ENCODE peak calls at places on chromosomes 11 and 22, in five cellular contexts. One of them, this sample, is unnamed.

GRCh38 chr11:911031-911889 is 650 bp upstream of the CHID1 start:
- DNase-seq in substantia nigra: no peak
- DNase-seq in neural progenitor cell: peak; percentile 76
- DNase-seq in heart left ventricle: peak; percentile 56
- DNase-seq in testis: peak; percentile 53
- DNase-seq in this sample: no peak

GRCh38 chr11:127059286-127060200 is 59.0 kb upstream of the KIRREL3 start:
- DNase-seq in heart left ventricle: no peak
- DNase-seq in substantia nigra: no peak
- DNase-seq in neural progenitor cell: no peak
- DNase-seq in testis: no peak
- DNase-seq in this sample: no peak

GRCh38 chr11:57358543-57358961 is 20.4 kb downstream of the P2RX3 start:
- DNase-seq in heart left ventricle: no peak
- DNase-seq in neural progenitor cell: no peak
- DNase-seq in substantia nigra: no peak
- DNase-seq in testis: no peak
- DNase-seq in this sample: no peak

GRCh38 chr11:20112291-20113146 is 47.8 kb downstream of the DBX1 start:
- DNase-seq in substantia nigra: peak; percentile 11
- DNase-seq in testis: peak; percentile 54
- DNase-seq in neural progenitor cell: no peak
- DNase-seq in heart left ventricle: peak; percentile 67
- DNase-seq in this sample: peak; percentile 70

GRCh38 chr11:36009469-36009868 is 65.6 kb downstream of the LDLRAD3 start:
- DNase-seq in substantia nigra: no peak
- DNase-seq in heart left ventricle: no peak
- DNase-seq in neural progenitor cell: no peak
- DNase-seq in testis: no peak
- DNase-seq in this sample: no peak

GRCh38 chr22:36741204-36741793 is 34.6 kb downstream of the IFT27 start:
- DNase-seq in neural progenitor cell: peak; percentile 30
- DNase-seq in heart left ventricle: no peak
- DNase-seq in testis: peak; percentile 26
- DNase-seq in substantia nigra: no peak
- DNase-seq in this sample: no peak

GRCh38 chr11:6217722-6218121 is 12.4 kb downstream of the C11orf42 start:
- DNase-seq in heart left ventricle: no peak
- DNase-seq in substantia nigra: no peak
- DNase-seq in testis: no peak
- DNase-seq in neural progenitor cell: no peak
- DNase-seq in this sample: no peak

GRCh38 chr22:38772624-38772873 is 16.8 kb upstream of the SUN2 start:
- DNase-seq in substantia nigra: no peak
- DNase-seq in neural progenitor cell: no peak
- DNase-seq in testis: no peak
- DNase-seq in heart left ventricle: no peak
- DNase-seq in this sample: no peak

GRCh38 chr11:2217211-2218081 is 45.8 kb upstream of the TH start:
- DNase-seq in heart left ventricle: no peak
- DNase-seq in substantia nigra: no peak
- DNase-seq in neural progenitor cell: no peak
- DNase-seq in testis: no peak
- DNase-seq in this sample: no peak

GRCh38 chr11:16785520-16786128 is 47.2 kb downstream of the C11orf58 start:
- DNase-seq in testis: peak; percentile 85
- DNase-seq in substantia nigra: no peak
- DNase-seq in heart left ventricle: peak; percentile 68
- DNase-seq in neural progenitor cell: peak; percentile 76
- DNase-seq in this sample: peak; percentile 31

GRCh38 chr11:64844330-64845124 is at the start of gene CDC42BPG:
- DNase-seq in neural progenitor cell: peak; percentile 82
- DNase-seq in substantia nigra: no peak
- DNase-seq in heart left ventricle: peak; percentile 56
- DNase-seq in testis: peak; percentile 77
- DNase-seq in this sample: peak; percentile 26

GRCh38 chr11:62842171-62842717 is 2.9 kb upstream of the WDR74 start:
- DNase-seq in testis: peak; percentile 48
- DNase-seq in substantia nigra: no peak
- DNase-seq in neural progenitor cell: no peak
- DNase-seq in heart left ventricle: peak; percentile 52
- DNase-seq in this sample: no peak

GRCh38 chr11:61969838-61970452 is 2.5 kb upstream of the FTH1 start:
- DNase-seq in heart left ventricle: no peak
- DNase-seq in testis: no peak
- DNase-seq in substantia nigra: no peak
- DNase-seq in neural progenitor cell: no peak
- DNase-seq in this sample: no peak

GRCh38 chr11:99200720-99201119 is 180.0 kb downstream of the CNTN5 start:
- DNase-seq in substantia nigra: no peak
- DNase-seq in heart left ventricle: no peak
- DNase-seq in testis: no peak
- DNase-seq in neural progenitor cell: no peak
- DNase-seq in this sample: no peak

GRCh38 chr22:48651036-48651890 is 1176.4 kb downstream of the BRD1 start:
- DNase-seq in heart left ventricle: no peak
- DNase-seq in substantia nigra: no peak
- DNase-seq in neural progenitor cell: no peak
- DNase-seq in testis: no peak
- DNase-seq in this sample: no peak

GRCh38 chr11:36123353-36124220 is 165.6 kb downstream of the COMMD9 start:
- DNase-seq in neural progenitor cell: no peak
- DNase-seq in substantia nigra: peak; percentile 17
- DNase-seq in heart left ventricle: no peak
- DNase-seq in testis: no peak
- DNase-seq in this sample: no peak

GRCh38 chr11:105618343-105618955 is 8.6 kb downstream of the GRIA4 start:
- DNase-seq in neural progenitor cell: no peak
- DNase-seq in heart left ventricle: no peak
- DNase-seq in substantia nigra: no peak
- DNase-seq in testis: no peak
- DNase-seq in this sample: no peak

GRCh38 chr11:83007909-83008580 is 63.7 kb downstream of the RAB30 start:
- DNase-seq in testis: peak; percentile 85
- DNase-seq in neural progenitor cell: peak; percentile 84
- DNase-seq in substantia nigra: no peak
- DNase-seq in heart left ventricle: peak; percentile 59
- DNase-seq in this sample: peak; percentile 29

GRCh38 chr11:4044971-4045646 is 49.5 kb upstream of the RRM1 start:
- DNase-seq in substantia nigra: peak; percentile 52
- DNase-seq in neural progenitor cell: no peak
- DNase-seq in heart left ventricle: no peak
- DNase-seq in testis: peak; percentile 85
- DNase-seq in this sample: peak; percentile 82

GRCh38 chr11:19811391-19811790 is 98.8 kb downstream of the NAV2 start:
- DNase-seq in neural progenitor cell: no peak
- DNase-seq in substantia nigra: no peak
- DNase-seq in heart left ventricle: no peak
- DNase-seq in testis: no peak
- DNase-seq in this sample: no peak

GRCh38 chr11:34404280-34404679 is 34.5 kb upstream of the CAT start:
- DNase-seq in substantia nigra: no peak
- DNase-seq in testis: no peak
- DNase-seq in neural progenitor cell: no peak
- DNase-seq in heart left ventricle: no peak
- DNase-seq in this sample: no peak
- H3K27ac ChIP-seq in substantia nigra: no peak overlapping the region
- H3K27ac ChIP-seq in testis: no peak overlapping the region
- H3K27ac ChIP-seq in neural progenitor cell: no peak overlapping the region
- H3K27ac ChIP-seq in heart left ventricle: no peak overlapping the region
- H3K27ac ChIP-seq in this sample: no peak overlapping the region

DNA sequence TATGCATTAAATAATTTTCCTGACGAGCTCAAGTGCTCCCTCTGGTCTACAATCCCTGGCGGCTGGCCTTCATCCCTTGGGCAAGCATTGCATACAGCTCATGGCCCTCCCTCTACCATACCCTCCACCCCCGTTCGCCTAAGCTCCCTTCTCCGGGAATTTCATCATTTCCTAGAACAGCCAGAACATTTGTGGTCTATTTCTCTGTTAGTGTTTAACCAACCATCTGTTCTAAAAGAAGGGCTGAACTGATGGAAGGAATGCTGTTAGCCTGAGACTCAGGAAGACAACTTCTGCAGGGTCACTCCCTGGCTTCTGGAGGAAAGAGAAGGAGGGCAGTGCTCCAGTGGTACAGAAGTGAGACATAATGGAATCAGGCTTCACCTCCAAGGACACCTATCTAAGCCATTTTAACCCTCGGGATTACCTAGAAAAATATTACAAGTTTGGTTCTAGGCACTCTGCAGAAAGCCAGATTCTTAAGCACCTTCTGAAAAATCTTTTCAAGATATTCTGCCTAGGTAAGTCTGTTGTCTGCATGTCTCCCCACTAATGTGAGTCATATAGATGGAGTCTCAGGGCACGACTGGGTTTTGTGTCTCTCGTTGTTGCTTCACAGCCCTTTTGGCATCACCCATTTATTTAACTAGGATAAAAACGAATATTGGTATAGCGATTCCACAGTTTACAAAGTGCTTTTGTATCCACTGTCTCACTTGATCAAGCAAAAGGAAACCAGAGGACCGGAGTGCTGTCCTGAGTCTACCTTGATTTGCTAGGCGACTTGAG is at the start of gene NNMT:
- DNase-seq in heart left ventricle: peak; percentile 68
- DNase-seq in testis: peak; percentile 38
- DNase-seq in substantia nigra: no peak
- DNase-seq in neural progenitor cell: no peak
- DNase-seq in this sample: no peak
- H3K27ac ChIP-seq in heart left ventricle: peak within 1 kb of the TSS; percentile 85
- H3K27ac ChIP-seq in testis: peak within 1 kb of the TSS; percentile 31
- H3K27ac ChIP-seq in substantia nigra: no peak within 1 kb of the TSS
- H3K27ac ChIP-seq in neural progenitor cell: no peak within 1 kb of the TSS
- H3K27ac ChIP-seq in this sample: no peak within 1 kb of the TSS

GRCh38 chr11:112271242-112271641 is 10.6 kb upstream of the PLET1 start:
- DNase-seq in neural progenitor cell: no peak
- DNase-seq in testis: no peak
- DNase-seq in heart left ventricle: no peak
- DNase-seq in substantia nigra: no peak
- DNase-seq in this sample: no peak

GRCh38 chr11:112270551-112271180 is 10.0 kb upstream of the PLET1 start:
- DNase-seq in neural progenitor cell: no peak
- DNase-seq in substantia nigra: no peak
- DNase-seq in heart left ventricle: no peak
- DNase-seq in testis: no peak
- DNase-seq in this sample: no peak

GRCh38 chr11:112269139-112269538 is 8.5 kb upstream of the PLET1 start:
- DNase-seq in neural progenitor cell: no peak
- DNase-seq in testis: no peak
- DNase-seq in substantia nigra: no peak
- DNase-seq in heart left ventricle: no peak
- DNase-seq in this sample: no peak

GRCh38 chr11:112274007-112274783 is 13.5 kb upstream of the PLET1 start:
- DNase-seq in substantia nigra: no peak
- DNase-seq in heart left ventricle: no peak
- DNase-seq in testis: no peak
- DNase-seq in neural progenitor cell: no peak
- DNase-seq in this sample: no peak

GRCh38 chr11:112273066-112273465 is 12.4 kb upstream of the PLET1 start:
- DNase-seq in neural progenitor cell: no peak
- DNase-seq in testis: no peak
- DNase-seq in substantia nigra: no peak
- DNase-seq in heart left ventricle: no peak
- DNase-seq in this sample: no peak
- H3K27ac ChIP-seq in neural progenitor cell: no peak overlapping the region
- H3K27ac ChIP-seq in testis: no peak overlapping the region
- H3K27ac ChIP-seq in substantia nigra: no peak overlapping the region
- H3K27ac ChIP-seq in heart left ventricle: no peak overlapping the region
- H3K27ac ChIP-seq in this sample: no peak overlapping the region

GRCh38 chr11:10307022-10307410 is 2.1 kb downstream of the ADM start:
- DNase-seq in substantia nigra: no peak
- DNase-seq in testis: no peak
- DNase-seq in neural progenitor cell: no peak
- DNase-seq in heart left ventricle: no peak
- DNase-seq in this sample: no peak

GRCh38 chr11:10309163-10310093 is 4.6 kb downstream of the ADM start:
- DNase-seq in neural progenitor cell: no peak
- DNase-seq in substantia nigra: no peak
- DNase-seq in heart left ventricle: peak; percentile 37
- DNase-seq in testis: peak; percentile 49
- DNase-seq in this sample: peak; percentile 36

GRCh38 chr11:10310301-10310841 is 5.5 kb downstream of the ADM start:
- DNase-seq in substantia nigra: no peak
- DNase-seq in neural progenitor cell: no peak
- DNase-seq in testis: no peak
- DNase-seq in heart left ventricle: no peak
- DNase-seq in this sample: no peak

GRCh38 chr11:10307411-10308207 is 2.7 kb downstream of the ADM start:
- DNase-seq in heart left ventricle: peak; percentile 82
- DNase-seq in neural progenitor cell: peak; percentile 89
- DNase-seq in substantia nigra: peak; percentile 75
- DNase-seq in testis: peak; percentile 91
- DNase-seq in this sample: peak; percentile 72

GRCh38 chr11:10308208-10308954 is 3.5 kb downstream of the ADM start:
- DNase-seq in testis: no peak
- DNase-seq in heart left ventricle: no peak
- DNase-seq in substantia nigra: no peak
- DNase-seq in neural progenitor cell: no peak
- DNase-seq in this sample: no peak
- H3K27ac ChIP-seq in testis: peak overlapping the region; percentile 59
- H3K27ac ChIP-seq in heart left ventricle: peak overlapping the region; percentile 87
- H3K27ac ChIP-seq in substantia nigra: no peak overlapping the region
- H3K27ac ChIP-seq in neural progenitor cell: no peak overlapping the region
- H3K27ac ChIP-seq in this sample: peak overlapping the region; percentile 40